ENCODE peak calls at places on chromosomes 5 and 9, in eight cellular contexts. G is dorsolateral prefrontal cortex; W is A549; L is CD8-positive, alpha-beta memory T cell; Z is psoas muscle; S is fibroblast of mammary gland; H is GM12865; T is NT2/D1. I is an unnamed sample.

GRCh38 chr5:78953092-78953800 is 31.9 kb downstream of the ARSB start:
- DNase-seq in G (no peak), W (no peak), L (no peak), Z (no peak), S (peak; percentile 58), H (peak; percentile 73), T (no peak), I (peak; percentile 63)

GRCh38 chr5:2253063-2253653 is 370.4 kb upstream of the IRX4 start:
- DNase-seq in G (no peak), W (no peak), L (no peak), Z (no peak), S (no peak), H (no peak), T (no peak), I (no peak)

GRCh38 chr9:85971731-85972130 is 30.8 kb downstream of the NAA35 start:
- DNase-seq in G (no peak), W (no peak), L (no peak), Z (no peak), S (peak; percentile 52), H (no peak), T (no peak), I (peak; percentile 24)

GRCh38 chr9:32331240-32331639 is 53.2 kb upstream of the ACO1 start:
- DNase-seq in G (no peak), W (no peak), L (no peak), Z (no peak), S (no peak), H (no peak), T (no peak), I (no peak)

GRCh38 chr5:54310433-54311177 is at the start of gene ARL15:
- DNase-seq in G (peak; percentile 100), W (peak; percentile 95), L (peak; percentile 97), Z (peak; percentile 99), S (peak; percentile 95), H (peak; percentile 99), T (peak; percentile 91), I (peak; percentile 98)

GRCh38 chr9:69476016-69476415 is 151.0 kb downstream of the ENTREP1 start:
- DNase-seq in G (no peak), W (no peak), L (no peak), Z (no peak), S (no peak), H (no peak), T (no peak), I (no peak)

GRCh38 chr9:110016340-110016739 is 191.6 kb downstream of the C9orf152 start:
- DNase-seq in G (no peak), W (peak; percentile 17), L (no peak), Z (no peak), S (peak; percentile 86), H (no peak), T (no peak), I (peak; percentile 88)

GRCh38 chr5:62132279-62132678 is 173.7 kb upstream of the KIF2A start:
- DNase-seq in G (no peak), W (no peak), L (no peak), Z (no peak), S (no peak), H (no peak), T (no peak), I (no peak)

GRCh38 chr9:7613931-7614330 is 185.6 kb downstream of the DMAC1 start:
- DNase-seq in G (no peak), W (no peak), L (no peak), Z (no peak), S (no peak), H (no peak), T (no peak), I (no peak)

GRCh38 chr5:43227655-43228054 is 35.6 kb downstream of the NIM1K start:
- DNase-seq in G (no peak), W (peak; percentile 71), L (no peak), Z (no peak), S (peak; percentile 76), H (peak; percentile 60), T (no peak), I (peak; percentile 87)

GRCh38 chr5:132756542-132756941 is 9.3 kb downstream of the CCNI2 start:
- DNase-seq in G (no peak), W (no peak), L (no peak), Z (no peak), S (no peak), H (no peak), T (no peak), I (no peak)

GRCh38 chr5:68424799-68425537 is 209.4 kb downstream of the PIK3R1 start:
- DNase-seq in G (no peak), W (no peak), L (no peak), Z (no peak), S (peak; percentile 70), H (peak; percentile 74), T (no peak), I (peak; percentile 61)

GRCh38 chr5:169197343-169197742 is 103.6 kb downstream of the SLIT3 start:
- DNase-seq in G (no peak), W (peak; percentile 41), L (no peak), Z (no peak), S (no peak), H (no peak), T (no peak), I (no peak)

GRCh38 chr5:154031923-154032489 is 6.7 kb downstream of the FAM114A2 start:
- DNase-seq in G (no peak), W (no peak), L (no peak), Z (no peak), S (no peak), H (no peak), T (no peak), I (no peak)

GRCh38 chr9:15142903-15143534 is 164.0 kb downstream of the TTC39B start:
- DNase-seq in G (no peak), W (peak; percentile 66), L (no peak), Z (no peak), S (peak; percentile 74), H (peak; percentile 52), T (peak; percentile 60), I (peak; percentile 86)

GRCh38 chr5:103272377-103272776 is 13.8 kb downstream of the MACIR start:
- DNase-seq in G (no peak), W (no peak), L (no peak), Z (no peak), S (no peak), H (no peak), T (no peak), I (peak; percentile 63)

GRCh38 chr5:111857633-111858032 is 100.6 kb upstream of the NREP start:
- DNase-seq in G (no peak), W (no peak), L (no peak), Z (no peak), S (peak; percentile 40), H (no peak), T (no peak), I (peak; percentile 37)

DNA sequence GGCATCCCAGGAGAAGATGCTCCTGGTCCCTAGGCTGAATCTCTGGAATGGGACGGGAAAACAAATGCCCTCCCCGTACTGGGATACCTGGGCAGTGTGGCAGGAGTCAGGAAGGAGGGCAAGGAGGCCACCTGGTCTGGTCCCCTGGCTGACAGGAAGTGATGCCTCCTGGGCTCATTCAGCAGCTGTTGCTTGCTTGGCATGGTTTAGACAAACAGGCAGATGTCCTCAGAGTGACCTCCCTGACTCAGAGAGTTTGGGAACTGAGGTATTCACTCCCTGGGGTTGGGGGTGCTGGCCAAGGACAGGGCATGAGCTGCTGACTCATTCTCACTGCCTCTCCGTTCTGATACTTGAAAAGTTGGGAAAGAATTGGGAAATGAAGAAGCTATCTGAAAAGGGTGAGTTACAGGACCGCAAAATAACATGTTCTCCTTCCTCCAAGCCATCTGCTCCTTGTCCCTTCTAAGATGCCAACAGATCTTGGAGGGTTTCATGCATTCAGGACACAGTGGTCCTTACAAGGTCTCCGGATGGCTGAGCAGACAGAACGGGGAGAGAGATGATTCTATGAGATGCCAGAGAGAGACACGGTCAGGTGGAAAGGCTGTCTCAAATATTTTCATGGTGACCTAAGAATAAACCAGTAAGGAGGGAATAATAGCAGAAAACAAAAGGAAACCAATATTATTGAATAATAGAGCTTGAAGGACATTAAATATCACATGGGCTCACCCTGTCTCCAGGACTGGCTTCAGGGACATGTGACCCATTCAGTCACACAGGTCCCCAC is 534.5 kb downstream of the BNC2 start:
- DNase-seq in G (no peak), W (peak; percentile 97), L (no peak), Z (peak; percentile 84), S (peak; percentile 100), H (peak; percentile 13), T (no peak), I (peak; percentile 97)
- H3K4me3 ChIP-seq in G (no peak overlapping the region), W (no peak overlapping the region), L (no peak overlapping the region), Z (no peak overlapping the region), S (no peak overlapping the region), H (no peak overlapping the region), T (no peak overlapping the region), I (no peak overlapping the region)

GRCh38 chr5:35158627-35159369 is 71.5 kb downstream of the PRLR start:
- DNase-seq in G (no peak), W (no peak), L (no peak), Z (no peak), S (no peak), H (no peak), T (no peak), I (no peak)

GRCh38 chr5:35152733-35153132 is 77.6 kb downstream of the PRLR start:
- DNase-seq in G (no peak), W (no peak), L (no peak), Z (no peak), S (no peak), H (no peak), T (no peak), I (no peak)

GRCh38 chr5:35151151-35151920 is 79.0 kb downstream of the PRLR start:
- DNase-seq in G (no peak), W (no peak), L (no peak), Z (no peak), S (peak; percentile 47), H (no peak), T (peak; percentile 25), I (peak; percentile 30)

GRCh38 chr5:35149041-35149440 is 81.2 kb downstream of the PRLR start:
- DNase-seq in G (no peak), W (no peak), L (no peak), Z (no peak), S (no peak), H (no peak), T (no peak), I (no peak)

GRCh38 chr5:35153375-35153932 is 76.8 kb downstream of the PRLR start:
- DNase-seq in G (no peak), W (no peak), L (no peak), Z (no peak), S (no peak), H (no peak), T (no peak), I (no peak)
- H3K4me3 ChIP-seq in G (no peak overlapping the region), W (no peak overlapping the region), L (no peak overlapping the region), Z (no peak overlapping the region), S (no peak overlapping the region), H (no peak overlapping the region), T (no peak overlapping the region), I (no peak overlapping the region)

DNA sequence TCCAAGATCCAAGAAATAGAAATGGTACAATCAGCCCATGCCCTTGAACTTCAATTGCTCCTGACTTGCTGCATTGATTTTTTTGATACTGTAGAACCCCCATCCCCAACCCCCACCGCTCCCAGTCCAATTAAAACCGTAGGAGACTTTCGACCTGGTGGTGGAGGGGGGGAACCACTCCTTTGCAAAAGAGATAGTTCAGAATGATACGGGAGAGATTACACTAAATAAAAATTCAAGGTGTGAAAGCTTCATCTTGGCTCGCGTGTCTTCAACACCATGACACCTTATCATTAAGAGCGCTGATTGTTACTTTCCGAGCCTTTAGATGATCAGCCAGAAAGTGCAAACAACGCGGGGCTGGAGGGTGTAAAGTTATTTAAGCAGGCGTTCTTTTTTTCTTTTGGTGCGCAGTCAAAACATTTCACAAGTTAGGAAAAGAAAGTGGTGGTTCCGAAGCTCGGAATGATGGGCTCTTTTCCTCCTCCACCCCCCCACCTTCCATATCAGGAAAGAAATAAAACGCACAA is 1.3 kb upstream of the ZNF462 start:
- DNase-seq in G (no peak), W (no peak), L (no peak), Z (no peak), S (no peak), H (no peak), T (no peak), I (no peak)
- H3K4me3 ChIP-seq in G (peak overlapping the region; percentile 74), W (peak overlapping the region; percentile 81), L (no peak overlapping the region), Z (peak overlapping the region; percentile 79), S (peak overlapping the region; percentile 83), H (no peak overlapping the region), T (peak overlapping the region; percentile 69), I (peak overlapping the region; percentile 74)

GRCh38 chr9:2838356-2838983 is 5.4 kb downstream of the PUM3 start:
- DNase-seq in G (no peak), W (no peak), L (no peak), Z (no peak), S (peak; percentile 31), H (no peak), T (no peak), I (peak; percentile 46)
- H3K4me3 ChIP-seq in G (peak overlapping the region; percentile 39), W (peak overlapping the region; percentile 22), L (no peak overlapping the region), Z (peak overlapping the region; percentile 26), S (no peak overlapping the region), H (no peak overlapping the region), T (no peak overlapping the region), I (peak overlapping the region; percentile 32)

I was measured in choroid plexus epithelial cell.